ENCODE peak calls at places on chromosomes 16 and 17, in five cellular contexts. P, N, T, A and J are unnamed samples.

GRCh38 chr17:21283482-21284318 is 811 bp upstream of the MAP2K3 start:
- DNase-seq in P (peak; percentile 78), N (no peak), T (no peak), A (no peak), J (no peak)

GRCh38 chr17:260944-261343 is 79.5 kb upstream of the DOC2B start:
- DNase-seq in P (peak; percentile 6), N (no peak), T (peak; percentile 2), A (no peak), J (no peak)

GRCh38 chr17:5120036-5120435 is 4.2 kb downstream of the USP6 start:
- DNase-seq in P (no peak), N (no peak), T (peak; percentile 28), A (no peak), J (no peak)

GRCh38 chr17:37710344-37710886 is 34.4 kb downstream of the HNF1B start:
- DNase-seq in P (peak; percentile 95), N (no peak), T (no peak), A (no peak), J (no peak)

GRCh38 chr17:76866774-76867577 is 1.2 kb upstream of the MGAT5B start:
- DNase-seq in P (no peak), N (peak; percentile 15), T (no peak), A (no peak), J (no peak)

GRCh38 chr17:70552230-70552981 is 383.1 kb downstream of the KCNJ2 start:
- DNase-seq in P (no peak), N (no peak), T (no peak), A (no peak), J (peak; percentile 11)

GRCh38 chr16:27529962-27530361 is 19.8 kb downstream of the GTF3C1 start:
- DNase-seq in P (no peak), N (no peak), T (no peak), A (peak; percentile 58), J (no peak)

GRCh38 chr17:71975998-71976649 is 144.7 kb upstream of the SOX9 start:
- DNase-seq in P (peak; percentile 85), N (no peak), T (peak; percentile 95), A (peak; percentile 7), J (peak; percentile 96)

GRCh38 chr17:69142473-69142802 is 743 bp upstream of the ABCA6 start:
- DNase-seq in P (no peak), N (no peak), T (no peak), A (peak; percentile 16), J (peak; percentile 50)

GRCh38 chr17:29570521-29570920 is 2.0 kb downstream of the TP53I13 start:
- DNase-seq in P (peak; percentile 41), N (no peak), T (no peak), A (no peak), J (no peak)

GRCh38 chr17:61490540-61490975 is 38.3 kb downstream of the TBX4 start:
- DNase-seq in P (no peak), N (no peak), T (peak; percentile 50), A (peak; percentile 45), J (peak; percentile 40)

GRCh38 chr17:35243459-35244204 is 760 bp downstream of the SLFN5 start:
- DNase-seq in P (peak; percentile 56), N (peak; percentile 35), T (peak; percentile 83), A (peak; percentile 19), J (no peak)

GRCh38 chr17:79282294-79282693 is 207.7 kb downstream of the ENGASE start:
- DNase-seq in P (no peak), N (no peak), T (no peak), A (no peak), J (no peak)
- TF ChIP-seq CTCF in P (no peak), N (no peak), T (no peak), A (no peak), J (no peak)

GRCh38 chr17:15436399-15437369 is 30.7 kb downstream of the CDRT4 start:
- DNase-seq in P (no peak), N (peak; percentile 15), T (no peak), A (no peak), J (no peak)
- TF ChIP-seq CTCF in P (no peak), N (peak; percentile 44), T (no peak), A (no peak), J (peak; percentile 26)

GRCh38 chr17:58254803-58255202 is 16.4 kb downstream of the LPO start:
- DNase-seq in P (no peak), N (no peak), T (no peak), A (no peak), J (no peak)
- TF ChIP-seq CTCF in P (no peak), N (peak; percentile 33), T (no peak), A (no peak), J (no peak)

DNA sequence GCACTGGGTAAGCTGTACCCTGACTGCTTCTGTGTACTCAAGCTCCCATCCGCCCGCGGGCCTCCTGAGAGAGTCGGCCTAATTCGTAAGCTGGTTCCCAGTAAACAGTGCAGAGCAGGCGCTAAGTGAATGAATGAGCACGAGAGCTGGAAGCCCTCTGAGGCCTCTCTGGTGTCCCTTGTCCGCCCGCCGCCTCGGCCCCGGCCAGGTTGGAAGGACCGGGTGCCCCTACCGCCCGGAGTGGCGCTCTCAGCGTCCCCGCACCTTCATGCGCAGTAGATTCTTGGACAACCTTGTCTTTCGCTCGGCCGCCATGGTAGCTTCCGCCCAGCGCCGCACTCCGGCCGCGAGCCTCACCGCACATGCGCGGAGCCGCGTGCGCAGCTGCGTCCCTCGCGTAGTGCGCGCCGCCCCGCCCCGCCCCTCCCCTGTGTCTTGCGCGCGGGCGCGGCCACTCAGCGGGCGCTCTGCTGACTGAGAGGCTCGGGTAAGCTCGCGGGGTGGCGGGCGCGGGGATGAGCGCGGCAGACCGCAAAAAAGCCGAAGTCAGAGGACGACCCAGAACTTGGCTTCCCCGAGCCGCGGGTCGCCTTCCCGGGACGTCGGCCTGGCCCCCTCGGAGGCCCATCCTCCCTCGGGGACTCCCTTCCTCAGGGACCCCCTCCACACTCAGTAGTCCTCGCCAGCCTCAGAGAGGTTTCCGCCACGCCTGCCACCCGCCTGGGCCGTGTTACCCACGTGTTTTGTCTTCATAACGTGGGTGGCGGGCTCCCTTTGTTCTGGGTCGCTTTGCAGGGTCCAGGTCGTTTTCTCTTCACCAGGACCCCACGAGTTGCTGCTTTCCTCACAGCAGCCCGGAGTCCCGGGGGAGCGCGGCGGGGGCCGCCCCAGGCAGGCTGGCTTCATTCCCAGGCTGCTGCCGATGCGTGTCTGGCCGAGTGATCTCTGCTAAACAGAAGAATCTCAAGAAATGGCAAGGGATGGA is at the start of gene MPHOSPH6:
- DNase-seq in P (peak; percentile 94), N (peak; percentile 15), T (peak; percentile 95), A (no peak), J (peak; percentile 78)
- TF ChIP-seq CTCF in P (no peak), N (no peak), T (no peak), A (no peak), J (no peak)

GRCh38 chr17:48024149-48025039 is 13.2 kb downstream of the COPZ2 start:
- DNase-seq in P (peak; percentile 83), N (no peak), T (peak; percentile 79), A (no peak), J (no peak)

GRCh38 chr17:48021964-48022363 is 15.6 kb downstream of the COPZ2 start:
- DNase-seq in P (no peak), N (no peak), T (no peak), A (no peak), J (no peak)

GRCh38 chr17:48025040-48025903 is 12.3 kb downstream of the COPZ2 start:
- DNase-seq in P (peak; percentile 99), N (peak; percentile 70), T (peak; percentile 99), A (peak; percentile 79), J (peak; percentile 92)

GRCh38 chr17:48022906-48023305 is 14.7 kb downstream of the COPZ2 start:
- DNase-seq in P (no peak), N (no peak), T (no peak), A (no peak), J (no peak)

DNA sequence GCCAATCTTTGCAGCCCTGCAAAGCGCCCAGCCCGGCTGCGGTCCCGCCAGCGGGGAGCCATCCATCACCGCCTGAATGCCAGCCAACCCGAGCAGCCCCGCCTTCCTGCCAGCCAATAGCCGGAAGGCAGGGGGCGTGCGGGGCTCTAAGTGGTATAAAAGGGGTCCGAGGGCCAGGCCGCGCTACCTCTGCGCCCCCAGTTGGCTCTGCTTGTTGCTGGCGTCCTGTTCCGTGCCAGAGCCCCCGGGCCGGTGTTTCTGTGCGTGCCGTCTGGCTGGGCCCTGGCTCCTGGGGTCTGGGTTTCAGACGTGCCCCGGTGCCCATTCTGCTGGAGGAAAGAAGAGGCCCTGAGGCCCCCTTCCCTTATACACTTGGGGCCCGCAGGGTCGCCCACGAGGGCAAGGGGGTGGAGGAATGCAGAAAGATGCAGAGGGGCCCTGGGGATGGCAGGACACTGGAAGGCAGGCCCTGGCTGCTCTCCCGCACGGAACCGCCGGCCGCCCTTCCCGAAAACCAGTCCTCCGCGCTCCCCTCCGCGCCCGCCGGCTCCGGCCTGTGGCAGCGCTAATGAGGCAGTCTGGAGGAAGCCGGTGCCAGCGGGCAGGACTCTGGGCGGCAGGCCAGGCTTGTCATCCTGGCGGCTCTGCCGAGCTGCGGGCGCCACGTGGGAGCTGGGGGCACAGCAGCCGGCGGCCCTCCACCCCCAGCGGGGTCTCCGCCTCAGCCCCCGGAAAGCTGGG is 14.0 kb downstream of the COPZ2 start:
- DNase-seq in P (peak; percentile 88), N (no peak), T (peak; percentile 94), A (no peak), J (no peak)
- TF ChIP-seq CTCF in P (peak; percentile 7), N (no peak), T (peak; percentile 44), A (peak; percentile 56), J (peak; percentile 13)

GRCh38 chr17:58277726-58278595 is 2.8 kb downstream of the MPO start:
- DNase-seq in P (peak; percentile 44), N (no peak), T (no peak), A (no peak), J (no peak)

GRCh38 chr17:58275417-58275816 is 5.3 kb downstream of the MPO start:
- DNase-seq in P (no peak), N (no peak), T (no peak), A (no peak), J (no peak)

GRCh38 chr17:58276423-58276822 is 4.3 kb downstream of the MPO start:
- DNase-seq in P (no peak), N (no peak), T (no peak), A (no peak), J (no peak)

GRCh38 chr17:58278661-58279015 is 2.1 kb downstream of the MPO start:
- DNase-seq in P (peak; percentile 44), N (no peak), T (no peak), A (no peak), J (no peak)

GRCh38 chr17:58277107-58277506 is 3.6 kb downstream of the MPO start:
- DNase-seq in P (no peak), N (no peak), T (no peak), A (no peak), J (no peak)
- TF ChIP-seq CTCF in P (peak; percentile 11), N (peak; percentile 60), T (peak; percentile 25), A (peak; percentile 15), J (peak; percentile 26)

GRCh38 chr16:64738321-64738960 is 383.4 kb downstream of the CDH11 start:
- DNase-seq in P (no peak), N (no peak), T (no peak), A (peak; percentile 64), J (no peak)
- TF ChIP-seq CTCF in P (no peak), N (no peak), T (no peak), A (no peak), J (no peak)